ENCODE peak calls at places on chromosomes 3 and 15, in four cellular contexts. I is PC-9, V is aorta, G is uterus. O is an unnamed sample.

GRCh38 chr3:100954990-100955389 is 38.2 kb downstream of the ABI3BP start:
- DNase-seq in I (no peak), V (no peak), G (peak), O (peak)

GRCh38 chr3:38297947-38298711 is 16.0 kb downstream of the SLC22A14 start:
- DNase-seq in I (no peak), V (no peak), G (no peak), O (no peak)

GRCh38 chr15:25727867-25728600 is 135.1 kb downstream of the ATP10A start:
- DNase-seq in I (no peak), V (no peak), G (no peak), O (no peak)

GRCh38 chr15:85542895-85543331 is 162.5 kb downstream of the AKAP13 start:
- DNase-seq in I (peak), V (no peak), G (no peak), O (no peak)

GRCh38 chr3:39264053-39264452 is 15.8 kb downstream of the CX3CR1 start:
- DNase-seq in I (no peak), V (no peak), G (no peak), O (no peak)

GRCh38 chr15:40054746-40055575 is 16.0 kb upstream of the SRP14 start:
- DNase-seq in I (peak), V (no peak), G (no peak), O (peak)

GRCh38 chr3:138060792-138061191 is 50.8 kb downstream of the CLDN18 start:
- DNase-seq in I (no peak), V (no peak), G (no peak), O (no peak)

GRCh38 chr3:74561881-74562280 is 52.6 kb downstream of the CNTN3 start:
- DNase-seq in I (no peak), V (no peak), G (no peak), O (no peak)

GRCh38 chr15:51883436-51883835 is 54.0 kb downstream of the TMOD3 start:
- DNase-seq in I (no peak), V (no peak), G (no peak), O (peak)

GRCh38 chr3:54008099-54008498 is 114.3 kb upstream of the CACNA2D3 start:
- DNase-seq in I (no peak), V (no peak), G (no peak), O (peak)

GRCh38 chr15:51080286-51080685 is 14.4 kb downstream of the TNFAIP8L3 start:
- DNase-seq in I (no peak), V (no peak), G (no peak), O (no peak)

GRCh38 chr15:69035205-69035917 is 20.9 kb downstream of the NOX5 start:
- DNase-seq in I (no peak), V (no peak), G (no peak), O (peak)

GRCh38 chr3:31105438-31106077 is 211.1 kb upstream of the GADL1 start:
- DNase-seq in I (no peak), V (no peak), G (no peak), O (no peak)

GRCh38 chr3:35946121-35946856 is 307.0 kb downstream of the ARPP21 start:
- DNase-seq in I (no peak), V (no peak), G (no peak), O (peak)

DNA sequence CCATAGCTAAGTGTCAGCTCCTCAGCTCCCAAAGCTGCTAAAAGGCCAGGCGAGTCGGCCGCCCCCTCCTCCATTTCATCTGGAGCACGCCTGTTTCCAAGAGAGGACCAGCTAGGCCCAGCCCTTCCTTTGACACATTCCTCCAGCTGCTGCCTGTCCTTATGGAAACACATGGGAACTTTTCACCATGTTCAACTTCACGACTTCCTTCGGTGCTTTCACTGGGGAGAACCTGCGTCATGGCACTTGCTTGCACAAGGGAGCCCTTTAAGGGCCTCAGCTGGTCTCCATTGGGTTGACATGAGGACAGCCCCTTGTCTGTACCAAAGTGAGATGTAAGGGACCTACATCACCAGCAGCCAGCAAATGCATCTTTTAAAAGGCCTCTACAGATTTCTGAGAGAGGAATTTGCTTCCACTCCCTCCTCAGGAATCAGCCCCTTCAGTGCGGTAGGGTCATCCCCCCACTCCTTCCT is 2.1 kb downstream of the MAGI1 start:
- DNase-seq in I (no peak), V (no peak), G (no peak), O (peak)
- H3K27ac ChIP-seq in I (peak), V (peak), G (peak), O (peak)

GRCh38 chr3:119796785-119797184 is 14.9 kb downstream of the NR1I2 start:
- DNase-seq in I (no peak), V (no peak), G (no peak), O (no peak)
- H3K27ac ChIP-seq in I (no peak), V (no peak), G (no peak), O (no peak)

DNA sequence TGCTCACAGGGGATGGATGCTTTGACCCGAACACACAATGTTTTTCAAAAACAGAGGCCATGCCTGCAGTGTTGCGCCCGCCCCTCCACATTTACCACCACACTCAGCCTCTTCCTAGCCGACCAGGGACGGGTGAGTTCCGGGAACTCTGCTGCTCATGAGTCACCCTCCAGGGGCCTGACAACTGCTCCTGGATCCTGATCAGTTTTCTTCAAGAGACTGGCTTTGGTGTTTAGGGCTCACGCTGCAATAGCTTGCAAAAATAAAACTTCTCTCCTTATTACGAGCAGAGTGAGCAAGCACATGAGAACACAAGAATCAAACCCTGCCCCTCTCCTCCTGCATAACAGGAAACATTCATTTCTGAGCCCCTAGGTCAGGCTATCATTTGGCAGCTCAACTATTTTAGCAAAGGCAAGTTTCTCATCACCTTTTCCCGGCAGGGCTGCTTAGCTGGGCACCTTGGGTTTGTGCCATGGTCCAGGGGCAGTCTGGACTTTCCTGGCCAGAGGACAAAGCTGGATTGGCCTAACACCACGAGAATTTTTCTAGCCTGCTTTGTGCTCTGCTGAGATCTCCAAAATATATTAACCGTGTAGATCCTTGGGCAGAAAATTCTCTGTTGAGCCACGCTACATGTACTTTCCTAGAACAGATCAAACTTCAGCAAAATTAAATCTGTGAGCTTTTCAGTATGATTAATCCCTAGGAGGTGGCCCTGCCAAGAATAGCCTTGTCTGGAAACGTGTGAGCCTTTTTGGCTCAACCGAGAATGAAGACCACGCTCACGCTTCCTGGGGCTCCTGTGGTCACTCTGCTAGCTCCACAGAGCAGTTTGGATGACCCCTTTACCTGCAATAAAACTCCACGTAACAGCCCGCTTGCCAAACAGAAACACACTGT is 52.7 kb upstream of the SPATA12 start:
- DNase-seq in I (peak), V (peak), G (peak), O (peak)
- H3K27ac ChIP-seq in I (peak), V (peak), G (peak), O (peak)

GRCh38 chr3:148074916-148075315 is 622.8 kb upstream of the AGTR1 start:
- DNase-seq in I (no peak), V (no peak), G (no peak), O (no peak)
- H3K27ac ChIP-seq in I (no peak), V (no peak), G (no peak), O (no peak)

DNA sequence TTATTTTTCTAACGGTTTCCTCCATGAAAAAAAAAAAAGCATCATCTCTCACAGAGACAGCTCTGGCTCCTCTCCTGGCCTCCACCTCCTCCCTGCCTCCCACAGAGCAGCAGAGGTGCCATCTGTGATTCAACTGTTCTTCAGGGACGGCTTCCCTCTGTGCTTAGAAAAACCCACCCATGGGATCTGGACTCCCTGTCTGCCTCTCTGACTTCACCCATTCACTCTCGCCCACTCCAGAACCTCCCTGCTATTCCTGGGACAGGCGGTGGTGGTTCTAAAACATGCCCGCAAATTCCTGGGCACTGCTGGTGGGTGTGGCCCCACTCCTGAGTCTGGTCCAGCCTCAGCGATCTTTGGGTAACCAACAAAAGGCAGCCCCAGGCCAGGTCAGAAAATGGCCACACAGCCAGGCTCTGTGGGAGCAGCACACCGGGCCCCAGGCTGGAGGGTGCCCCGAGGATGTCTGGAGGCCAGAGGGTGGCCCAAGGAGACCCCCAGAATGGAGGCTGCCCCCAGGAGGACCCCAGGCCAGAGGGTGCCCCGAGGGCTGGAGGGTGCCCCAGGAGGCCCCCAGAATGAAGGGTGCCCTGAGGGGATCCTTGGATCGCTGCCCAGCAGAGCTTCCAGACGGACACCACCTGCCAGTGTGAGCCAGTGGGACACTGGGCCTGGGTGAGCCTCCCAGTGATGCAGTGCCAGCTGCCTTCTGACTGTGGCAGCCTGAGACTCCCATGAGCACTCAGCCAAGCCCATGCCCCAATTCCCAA is 2.6 kb upstream of the CHST13 start:
- DNase-seq in I (no peak), V (peak), G (no peak), O (no peak)
- H3K27ac ChIP-seq in I (no peak), V (no peak), G (no peak), O (no peak)